ENCODE peak calls at places on chromosomes 11 and 22, in eight cellular contexts. D is spleen; F is A549; N is Calu3; R is kidney glomerular epithelial cell; P is stimulated activated CD4-positive, alpha-beta T cell treated with anti-CD3 and anti-CD28 coated beads, Interleukin-2, amount 100 ng/mL, for 48 hours; V is hippocampal formation; I is CD4-positive, CD25-positive, alpha-beta regulatory T cell. T is an unnamed sample.
A peak's percentile ranks its signal among the peaks of the same experiment; 100 is the strongest.

GRCh38 chr11:94106699-94107098 is 21.9 kb upstream of the PANX1 start:
- DNase-seq in F (no peak), R (no peak), V (no peak), I (no peak), D (no peak), P (no peak), N (no peak), T (no peak)

GRCh38 chr11:73225851-73226250 is 7.8 kb downstream of the P2RY2 start:
- DNase-seq in N (no peak), V (no peak), I (no peak), P (no peak), R (no peak), F (no peak), D (no peak), T (no peak)

GRCh38 chr22:21629262-21630149 is at the start of gene YDJC:
- DNase-seq in P (peak; percentile 97), I (peak; percentile 91), R (peak; percentile 89), F (peak; percentile 92), N (peak; percentile 99), D (peak; percentile 99), V (peak; percentile 88), T (peak; percentile 68)

GRCh38 chr11:76566811-76567210 is 103.7 kb downstream of the LRRC32 start:
- DNase-seq in R (no peak), V (no peak), D (no peak), P (no peak), I (no peak), F (no peak), N (no peak), T (no peak)

GRCh38 chr22:40121463-40121862 is 56.3 kb upstream of the TNRC6B start:
- DNase-seq in P (no peak), R (no peak), N (no peak), I (no peak), F (no peak), V (no peak), D (no peak), T (no peak)

GRCh38 chr22:48275412-48275811 is 1513.0 kb downstream of the TBC1D22A start:
- DNase-seq in D (no peak), V (no peak), R (no peak), I (no peak), N (no peak), P (no peak), F (no peak), T (no peak)

GRCh38 chr11:11389238-11389637 is 36.2 kb upstream of the CSNK2A3 start:
- DNase-seq in I (no peak), N (peak; percentile 71), V (no peak), R (no peak), D (no peak), F (no peak), P (no peak), T (no peak)

GRCh38 chr11:86484164-86484794 is 109.6 kb downstream of the CCDC81 start:
- DNase-seq in F (peak; percentile 97), V (no peak), D (no peak), P (no peak), R (peak; percentile 99), N (peak; percentile 62), I (no peak), T (peak; percentile 90)

GRCh38 chr11:68367252-68367651 is 54.9 kb downstream of the LRP5 start:
- DNase-seq in I (no peak), P (no peak), R (no peak), F (no peak), N (no peak), D (no peak), V (no peak), T (no peak)

GRCh38 chr11:1939006-1939626 is 8.0 kb upstream of the MRPL23 start:
- DNase-seq in N (no peak), D (peak; percentile 39), I (no peak), V (no peak), R (no peak), F (no peak), P (no peak), T (no peak)

GRCh38 chr11:35180311-35181233 is 41.6 kb downstream of the CD44 start:
- DNase-seq in N (no peak), F (no peak), D (no peak), R (no peak), I (no peak), V (no peak), P (no peak), T (no peak)

GRCh38 chr11:126156814-126157213 is 54.6 kb downstream of the RPUSD4 start:
- DNase-seq in V (no peak), I (no peak), R (no peak), N (no peak), P (no peak), F (no peak), D (no peak), T (no peak)

GRCh38 chr22:44519895-44520294 is 21.9 kb upstream of the RTL6 start:
- DNase-seq in R (no peak), V (no peak), N (no peak), D (no peak), I (no peak), P (no peak), F (no peak), T (no peak)

GRCh38 chr11:68593441-68593840 is 90.9 kb upstream of the GAL start:
- DNase-seq in N (no peak), F (no peak), I (no peak), R (no peak), P (no peak), D (no peak), V (no peak), T (no peak)

GRCh38 chr11:94544832-94545640 is 1.3 kb downstream of the FUT4 start:
- DNase-seq in F (no peak), N (no peak), P (no peak), D (peak; percentile 88), R (no peak), I (no peak), V (no peak), T (no peak)

GRCh38 chr22:34973926-34974325 is 92.0 kb upstream of the ISX start:
- DNase-seq in I (no peak), P (no peak), V (no peak), F (no peak), D (no peak), N (no peak), R (no peak), T (no peak)

T was measured in Panc1.